ENCODE peak calls at places on chromosomes 2 and 18, in five cellular contexts. H, W, I, G and C are unnamed samples.

GRCh38 chr2:189096769-189097447 is 82.7 kb downstream of the COL5A2 start:
- DNase-seq in H (no peak), I (no peak), W (no peak), G (no peak), C (no peak)

GRCh38 chr2:9638532-9638931 is 7.7 kb upstream of the YWHAQ start:
- DNase-seq in I (no peak), W (peak), H (no peak), G (peak), C (peak)

GRCh38 chr2:27663160-27663462 is 303 bp downstream of the SUPT7L start:
- DNase-seq in I (no peak), W (no peak), G (no peak), H (no peak), C (no peak)

GRCh38 chr18:31648966-31649429 is 35.4 kb downstream of the B4GALT6 start:
- DNase-seq in W (no peak), G (no peak), H (no peak), I (no peak), C (no peak)

GRCh38 chr2:27960237-27960912 is 69.8 kb downstream of the BABAM2 start:
- DNase-seq in H (no peak), I (peak), W (no peak), G (no peak), C (no peak)

GRCh38 chr2:238796223-238796885 is 51.5 kb upstream of the TWIST2 start:
- DNase-seq in W (no peak), I (no peak), H (no peak), G (no peak), C (no peak)

GRCh38 chr2:20148841-20149702 is 75.9 kb downstream of the SDC1 start:
- DNase-seq in I (no peak), H (no peak), W (no peak), G (no peak), C (no peak)

GRCh38 chr18:8224576-8224975 is 384.7 kb upstream of the RAB12 start:
- DNase-seq in G (no peak), I (no peak), H (no peak), W (no peak), C (no peak)

GRCh38 chr2:29309090-29310054 is 194.2 kb downstream of the CLIP4 start:
- DNase-seq in H (no peak), I (peak), W (peak), G (no peak), C (peak)

GRCh38 chr2:201779996-201780673 is 598 bp downstream of the ALS2 start:
- DNase-seq in I (no peak), H (no peak), W (peak), G (no peak), C (peak)

GRCh38 chr2:231464576-231465540 is 574 bp upstream of the NCL start:
- DNase-seq in I (peak), H (peak), W (peak), G (peak), C (peak)

GRCh38 chr2:30722936-30723725 is 84.1 kb downstream of the CAPN13 start:
- DNase-seq in I (no peak), H (no peak), G (no peak), W (no peak), C (peak)